ENCODE peak calls at places on chromosomes 13 and 19, in seven cellular contexts. One of them, this sample, is unnamed.

GRCh38 chr13:23656637-23657036 is 86.4 kb downstream of the TNFRSF19 start:
- DNase-seq in HEK293T: no peak
- DNase-seq in NCI-H774: peak
- DNase-seq in hippocampal formation: peak
- DNase-seq in NCI-H187 treated with DMSO at 0.1 percent for 48 hours: no peak
- DNase-seq in dermis microvascular lymphatic vessel endothelial cell: peak
- DNase-seq in fibroblast of the aortic adventitia: peak
- DNase-seq in this sample: no peak

GRCh38 chr13:93861818-93862217 is 617.7 kb downstream of the DCT start:
- DNase-seq in HEK293T: peak
- DNase-seq in NCI-H774: no peak
- DNase-seq in hippocampal formation: no peak
- DNase-seq in NCI-H187 treated with DMSO at 0.1 percent for 48 hours: no peak
- DNase-seq in dermis microvascular lymphatic vessel endothelial cell: no peak
- DNase-seq in fibroblast of the aortic adventitia: peak
- DNase-seq in this sample: no peak

GRCh38 chr19:14091885-14092462 is 1.4 kb upstream of the SAMD1 start:
- DNase-seq in HEK293T: no peak
- DNase-seq in NCI-H774: no peak
- DNase-seq in hippocampal formation: no peak
- DNase-seq in NCI-H187 treated with DMSO at 0.1 percent for 48 hours: no peak
- DNase-seq in dermis microvascular lymphatic vessel endothelial cell: no peak
- DNase-seq in fibroblast of the aortic adventitia: no peak
- DNase-seq in this sample: no peak

GRCh38 chr13:72164811-72165210 is 297.8 kb upstream of the DACH1 start:
- DNase-seq in HEK293T: no peak
- DNase-seq in NCI-H774: no peak
- DNase-seq in hippocampal formation: no peak
- DNase-seq in NCI-H187 treated with DMSO at 0.1 percent for 48 hours: no peak
- DNase-seq in dermis microvascular lymphatic vessel endothelial cell: no peak
- DNase-seq in fibroblast of the aortic adventitia: no peak
- DNase-seq in this sample: no peak

GRCh38 chr13:27036236-27036981 is 135.2 kb downstream of the USP12 start:
- DNase-seq in HEK293T: no peak
- DNase-seq in NCI-H774: no peak
- DNase-seq in hippocampal formation: no peak
- DNase-seq in NCI-H187 treated with DMSO at 0.1 percent for 48 hours: no peak
- DNase-seq in dermis microvascular lymphatic vessel endothelial cell: no peak
- DNase-seq in fibroblast of the aortic adventitia: peak
- DNase-seq in this sample: no peak

GRCh38 chr13:113149711-113150544 is 8.5 kb upstream of the PROZ start:
- DNase-seq in HEK293T: no peak
- DNase-seq in NCI-H774: no peak
- DNase-seq in hippocampal formation: no peak
- DNase-seq in NCI-H187 treated with DMSO at 0.1 percent for 48 hours: no peak
- DNase-seq in dermis microvascular lymphatic vessel endothelial cell: no peak
- DNase-seq in fibroblast of the aortic adventitia: no peak
- DNase-seq in this sample: no peak

GRCh38 chr13:32645854-32646253 is 59.6 kb downstream of the PDS5B start:
- DNase-seq in HEK293T: no peak
- DNase-seq in NCI-H774: no peak
- DNase-seq in hippocampal formation: no peak
- DNase-seq in NCI-H187 treated with DMSO at 0.1 percent for 48 hours: no peak
- DNase-seq in dermis microvascular lymphatic vessel endothelial cell: no peak
- DNase-seq in fibroblast of the aortic adventitia: no peak
- DNase-seq in this sample: no peak

GRCh38 chr13:30639671-30640070 is 22.0 kb downstream of the USPL1 start:
- DNase-seq in HEK293T: no peak
- DNase-seq in NCI-H774: no peak
- DNase-seq in hippocampal formation: no peak
- DNase-seq in NCI-H187 treated with DMSO at 0.1 percent for 48 hours: no peak
- DNase-seq in dermis microvascular lymphatic vessel endothelial cell: no peak
- DNase-seq in fibroblast of the aortic adventitia: peak
- DNase-seq in this sample: no peak

GRCh38 chr13:33139186-33139585 is 123.0 kb downstream of the KL start:
- DNase-seq in HEK293T: no peak
- DNase-seq in NCI-H774: no peak
- DNase-seq in hippocampal formation: no peak
- DNase-seq in NCI-H187 treated with DMSO at 0.1 percent for 48 hours: no peak
- DNase-seq in dermis microvascular lymphatic vessel endothelial cell: no peak
- DNase-seq in fibroblast of the aortic adventitia: no peak
- DNase-seq in this sample: no peak

GRCh38 chr19:11024259-11024658 is 63.4 kb downstream of the SMARCA4 start:
- DNase-seq in HEK293T: no peak
- DNase-seq in NCI-H774: no peak
- DNase-seq in hippocampal formation: no peak
- DNase-seq in NCI-H187 treated with DMSO at 0.1 percent for 48 hours: no peak
- DNase-seq in dermis microvascular lymphatic vessel endothelial cell: no peak
- DNase-seq in fibroblast of the aortic adventitia: no peak
- DNase-seq in this sample: no peak

GRCh38 chr19:44570984-44571684 is 41.7 kb upstream of the CEACAM20 start:
- DNase-seq in HEK293T: peak
- DNase-seq in NCI-H774: peak
- DNase-seq in hippocampal formation: peak
- DNase-seq in NCI-H187 treated with DMSO at 0.1 percent for 48 hours: no peak
- DNase-seq in dermis microvascular lymphatic vessel endothelial cell: peak
- DNase-seq in fibroblast of the aortic adventitia: peak
- DNase-seq in this sample: peak

GRCh38 chr13:47875206-47875605 is 125.9 kb downstream of the SUCLA2 start:
- DNase-seq in HEK293T: no peak
- DNase-seq in NCI-H774: no peak
- DNase-seq in hippocampal formation: no peak
- DNase-seq in NCI-H187 treated with DMSO at 0.1 percent for 48 hours: no peak
- DNase-seq in dermis microvascular lymphatic vessel endothelial cell: no peak
- DNase-seq in fibroblast of the aortic adventitia: no peak
- DNase-seq in this sample: no peak

GRCh38 chr19:2127758-2128157 is 23.6 kb downstream of the AP3D1 start:
- DNase-seq in HEK293T: no peak
- DNase-seq in NCI-H774: no peak
- DNase-seq in hippocampal formation: no peak
- DNase-seq in NCI-H187 treated with DMSO at 0.1 percent for 48 hours: no peak
- DNase-seq in dermis microvascular lymphatic vessel endothelial cell: no peak
- DNase-seq in fibroblast of the aortic adventitia: no peak
- DNase-seq in this sample: no peak

GRCh38 chr13:49740870-49741269 is 49.6 kb upstream of the EBPL start:
- DNase-seq in HEK293T: no peak
- DNase-seq in NCI-H774: no peak
- DNase-seq in hippocampal formation: no peak
- DNase-seq in NCI-H187 treated with DMSO at 0.1 percent for 48 hours: no peak
- DNase-seq in dermis microvascular lymphatic vessel endothelial cell: no peak
- DNase-seq in fibroblast of the aortic adventitia: no peak
- DNase-seq in this sample: no peak

GRCh38 chr13:80946008-80946802 is 605.3 kb upstream of the SPRY2 start:
- DNase-seq in HEK293T: no peak
- DNase-seq in NCI-H774: no peak
- DNase-seq in hippocampal formation: no peak
- DNase-seq in NCI-H187 treated with DMSO at 0.1 percent for 48 hours: no peak
- DNase-seq in dermis microvascular lymphatic vessel endothelial cell: no peak
- DNase-seq in fibroblast of the aortic adventitia: no peak
- DNase-seq in this sample: no peak

GRCh38 chr19:55058781-55059610 is 4.0 kb downstream of the RDH13 start:
- DNase-seq in HEK293T: no peak
- DNase-seq in NCI-H774: no peak
- DNase-seq in hippocampal formation: no peak
- DNase-seq in NCI-H187 treated with DMSO at 0.1 percent for 48 hours: no peak
- DNase-seq in dermis microvascular lymphatic vessel endothelial cell: no peak
- DNase-seq in fibroblast of the aortic adventitia: no peak
- DNase-seq in this sample: no peak

GRCh38 chr13:58495668-58496067 is 864.1 kb downstream of the PCDH17 start:
- DNase-seq in HEK293T: no peak
- DNase-seq in NCI-H774: no peak
- DNase-seq in hippocampal formation: no peak
- DNase-seq in NCI-H187 treated with DMSO at 0.1 percent for 48 hours: no peak
- DNase-seq in dermis microvascular lymphatic vessel endothelial cell: no peak
- DNase-seq in fibroblast of the aortic adventitia: no peak
- DNase-seq in this sample: no peak

GRCh38 chr19:11485245-11485837 is 4.5 kb upstream of the ELAVL3 start:
- DNase-seq in HEK293T: no peak
- DNase-seq in NCI-H774: no peak
- DNase-seq in hippocampal formation: no peak
- DNase-seq in NCI-H187 treated with DMSO at 0.1 percent for 48 hours: no peak
- DNase-seq in dermis microvascular lymphatic vessel endothelial cell: no peak
- DNase-seq in fibroblast of the aortic adventitia: no peak
- DNase-seq in this sample: no peak

GRCh38 chr19:35266149-35266903 is 2.4 kb upstream of the USF2 start:
- DNase-seq in HEK293T: no peak
- DNase-seq in NCI-H774: no peak
- DNase-seq in hippocampal formation: no peak
- DNase-seq in NCI-H187 treated with DMSO at 0.1 percent for 48 hours: no peak
- DNase-seq in dermis microvascular lymphatic vessel endothelial cell: no peak
- DNase-seq in fibroblast of the aortic adventitia: no peak
- DNase-seq in this sample: no peak

GRCh38 chr13:48161530-48162179 is 66.8 kb upstream of the MED4 start:
- DNase-seq in HEK293T: no peak
- DNase-seq in NCI-H774: no peak
- DNase-seq in hippocampal formation: no peak
- DNase-seq in NCI-H187 treated with DMSO at 0.1 percent for 48 hours: no peak
- DNase-seq in dermis microvascular lymphatic vessel endothelial cell: peak
- DNase-seq in fibroblast of the aortic adventitia: no peak
- DNase-seq in this sample: no peak

GRCh38 chr13:79604752-79605151 is 123.8 kb downstream of the NDFIP2 start:
- DNase-seq in HEK293T: no peak
- DNase-seq in NCI-H774: no peak
- DNase-seq in hippocampal formation: no peak
- DNase-seq in NCI-H187 treated with DMSO at 0.1 percent for 48 hours: no peak
- DNase-seq in dermis microvascular lymphatic vessel endothelial cell: no peak
- DNase-seq in fibroblast of the aortic adventitia: peak
- DNase-seq in this sample: no peak

GRCh38 chr13:106083620-106084350 is 451.7 kb downstream of the EFNB2 start:
- DNase-seq in HEK293T: no peak
- DNase-seq in NCI-H774: no peak
- DNase-seq in hippocampal formation: peak
- DNase-seq in NCI-H187 treated with DMSO at 0.1 percent for 48 hours: no peak
- DNase-seq in dermis microvascular lymphatic vessel endothelial cell: peak
- DNase-seq in fibroblast of the aortic adventitia: peak
- DNase-seq in this sample: peak

GRCh38 chr13:51523082-51523518 is 61.2 kb upstream of the WDFY2 start:
- DNase-seq in HEK293T: no peak
- DNase-seq in NCI-H774: no peak
- DNase-seq in hippocampal formation: no peak
- DNase-seq in NCI-H187 treated with DMSO at 0.1 percent for 48 hours: no peak
- DNase-seq in dermis microvascular lymphatic vessel endothelial cell: peak
- DNase-seq in fibroblast of the aortic adventitia: peak
- DNase-seq in this sample: no peak

GRCh38 chr19:40190891-40191835 is at the start of gene MAP3K10:
- DNase-seq in HEK293T: peak
- DNase-seq in NCI-H774: peak
- DNase-seq in hippocampal formation: peak
- DNase-seq in NCI-H187 treated with DMSO at 0.1 percent for 48 hours: no peak
- DNase-seq in dermis microvascular lymphatic vessel endothelial cell: no peak
- DNase-seq in fibroblast of the aortic adventitia: peak
- DNase-seq in this sample: peak

GRCh38 chr19:5805465-5806132 is 732 bp downstream of the NRTN start:
- DNase-seq in HEK293T: peak
- DNase-seq in NCI-H774: peak
- DNase-seq in hippocampal formation: no peak
- DNase-seq in NCI-H187 treated with DMSO at 0.1 percent for 48 hours: no peak
- DNase-seq in dermis microvascular lymphatic vessel endothelial cell: no peak
- DNase-seq in fibroblast of the aortic adventitia: peak
- DNase-seq in this sample: no peak

GRCh38 chr13:56586966-56587365 is 553.8 kb upstream of the PRR20A start:
- DNase-seq in HEK293T: no peak
- DNase-seq in NCI-H774: no peak
- DNase-seq in hippocampal formation: no peak
- DNase-seq in NCI-H187 treated with DMSO at 0.1 percent for 48 hours: no peak
- DNase-seq in dermis microvascular lymphatic vessel endothelial cell: no peak
- DNase-seq in fibroblast of the aortic adventitia: no peak
- DNase-seq in this sample: no peak

GRCh38 chr13:51317262-51317661 is 22.2 kb upstream of the SERPINE3 start:
- DNase-seq in HEK293T: no peak
- DNase-seq in NCI-H774: no peak
- DNase-seq in hippocampal formation: no peak
- DNase-seq in NCI-H187 treated with DMSO at 0.1 percent for 48 hours: no peak
- DNase-seq in dermis microvascular lymphatic vessel endothelial cell: no peak
- DNase-seq in fibroblast of the aortic adventitia: peak
- DNase-seq in this sample: no peak

GRCh38 chr13:27920677-27921420 is 1.0 kb downstream of the PDX1 start:
- DNase-seq in HEK293T: no peak
- DNase-seq in NCI-H774: no peak
- DNase-seq in hippocampal formation: no peak
- DNase-seq in NCI-H187 treated with DMSO at 0.1 percent for 48 hours: no peak
- DNase-seq in dermis microvascular lymphatic vessel endothelial cell: no peak
- DNase-seq in fibroblast of the aortic adventitia: peak
- DNase-seq in this sample: peak

GRCh38 chr19:49097453-49098288 is 12.4 kb downstream of the SNRNP70 start:
- DNase-seq in HEK293T: peak
- DNase-seq in NCI-H774: peak
- DNase-seq in hippocampal formation: no peak
- DNase-seq in NCI-H187 treated with DMSO at 0.1 percent for 48 hours: no peak
- DNase-seq in dermis microvascular lymphatic vessel endothelial cell: peak
- DNase-seq in fibroblast of the aortic adventitia: peak
- DNase-seq in this sample: peak

GRCh38 chr13:97220151-97220900 is 1.8 kb upstream of the MBNL2 start:
- DNase-seq in HEK293T: no peak
- DNase-seq in NCI-H774: no peak
- DNase-seq in hippocampal formation: peak
- DNase-seq in NCI-H187 treated with DMSO at 0.1 percent for 48 hours: no peak
- DNase-seq in dermis microvascular lymphatic vessel endothelial cell: no peak
- DNase-seq in fibroblast of the aortic adventitia: no peak
- DNase-seq in this sample: no peak

GRCh38 chr19:48372904-48373303 is 8.7 kb downstream of the SYNGR4 start:
- DNase-seq in HEK293T: no peak
- DNase-seq in NCI-H774: peak
- DNase-seq in hippocampal formation: no peak
- DNase-seq in NCI-H187 treated with DMSO at 0.1 percent for 48 hours: peak
- DNase-seq in dermis microvascular lymphatic vessel endothelial cell: no peak
- DNase-seq in fibroblast of the aortic adventitia: no peak
- DNase-seq in this sample: no peak

GRCh38 chr13:43339843-43340550 is 316.6 kb downstream of the DNAJC15 start:
- DNase-seq in HEK293T: no peak
- DNase-seq in NCI-H774: no peak
- DNase-seq in hippocampal formation: no peak
- DNase-seq in NCI-H187 treated with DMSO at 0.1 percent for 48 hours: no peak
- DNase-seq in dermis microvascular lymphatic vessel endothelial cell: no peak
- DNase-seq in fibroblast of the aortic adventitia: peak
- DNase-seq in this sample: no peak

GRCh38 chr13:113357529-113357928 is 6.4 kb downstream of the GRTP1 start:
- DNase-seq in HEK293T: no peak
- DNase-seq in NCI-H774: no peak
- DNase-seq in hippocampal formation: no peak
- DNase-seq in NCI-H187 treated with DMSO at 0.1 percent for 48 hours: no peak
- DNase-seq in dermis microvascular lymphatic vessel endothelial cell: no peak
- DNase-seq in fibroblast of the aortic adventitia: peak
- DNase-seq in this sample: no peak

GRCh38 chr13:50388481-50388880 is 373.2 kb downstream of the KCNRG start:
- DNase-seq in HEK293T: no peak
- DNase-seq in NCI-H774: no peak
- DNase-seq in hippocampal formation: no peak
- DNase-seq in NCI-H187 treated with DMSO at 0.1 percent for 48 hours: no peak
- DNase-seq in dermis microvascular lymphatic vessel endothelial cell: no peak
- DNase-seq in fibroblast of the aortic adventitia: no peak
- DNase-seq in this sample: no peak

GRCh38 chr19:5397804-5398692 is 57.2 kb upstream of the ZNRF4 start:
- DNase-seq in HEK293T: peak
- DNase-seq in NCI-H774: no peak
- DNase-seq in hippocampal formation: no peak
- DNase-seq in NCI-H187 treated with DMSO at 0.1 percent for 48 hours: no peak
- DNase-seq in dermis microvascular lymphatic vessel endothelial cell: no peak
- DNase-seq in fibroblast of the aortic adventitia: no peak
- DNase-seq in this sample: peak

GRCh38 chr13:66543780-66544179 is 686.4 kb downstream of the PCDH9 start:
- DNase-seq in HEK293T: peak
- DNase-seq in NCI-H774: no peak
- DNase-seq in hippocampal formation: no peak
- DNase-seq in NCI-H187 treated with DMSO at 0.1 percent for 48 hours: no peak
- DNase-seq in dermis microvascular lymphatic vessel endothelial cell: no peak
- DNase-seq in fibroblast of the aortic adventitia: no peak
- DNase-seq in this sample: no peak

GRCh38 chr19:39307822-39308530 is 11.8 kb downstream of the IFNL1 start:
- DNase-seq in HEK293T: no peak
- DNase-seq in NCI-H774: no peak
- DNase-seq in hippocampal formation: no peak
- DNase-seq in NCI-H187 treated with DMSO at 0.1 percent for 48 hours: no peak
- DNase-seq in dermis microvascular lymphatic vessel endothelial cell: no peak
- DNase-seq in fibroblast of the aortic adventitia: no peak
- DNase-seq in this sample: no peak

This sample was measured in frontal cortex.